ENCODE peak calls at places on chromosome 1, in five cellular contexts. One of them, this sample, is unnamed. For H3K27me3, the result is how much of the 10 kb centered on the place peaks cover.

GRCh38 chr1:109500886-109501285 is 7.0 kb downstream of the CYB561D1 start:
- DNase-seq in HCT116: no peak
- DNase-seq in right atrium auricular region: no peak
- DNase-seq in fibroblast of lung: peak
- DNase-seq in tibial artery: no peak
- DNase-seq in this sample: peak

GRCh38 chr1:100883963-100884362 is 10.7 kb downstream of the EXTL2 start:
- DNase-seq in HCT116: no peak
- DNase-seq in fibroblast of lung: peak
- DNase-seq in tibial artery: no peak
- DNase-seq in right atrium auricular region: no peak
- DNase-seq in this sample: no peak

GRCh38 chr1:224192082-224192786 is 9.2 kb downstream of the DEGS1 start:
- DNase-seq in HCT116: no peak
- DNase-seq in right atrium auricular region: no peak
- DNase-seq in fibroblast of lung: no peak
- DNase-seq in tibial artery: no peak
- DNase-seq in this sample: no peak

GRCh38 chr1:2276803-2277580 is 48.9 kb downstream of the SKI start:
- DNase-seq in tibial artery: no peak
- DNase-seq in HCT116: no peak
- DNase-seq in fibroblast of lung: peak
- DNase-seq in right atrium auricular region: no peak
- DNase-seq in this sample: no peak

GRCh38 chr1:36743286-36744005 is 260.7 kb upstream of the CSF3R start:
- DNase-seq in tibial artery: no peak
- DNase-seq in fibroblast of lung: no peak
- DNase-seq in HCT116: no peak
- DNase-seq in right atrium auricular region: no peak
- DNase-seq in this sample: no peak

GRCh38 chr1:201426395-201427310 is 5.1 kb upstream of the TNNI1 start:
- DNase-seq in tibial artery: no peak
- DNase-seq in HCT116: no peak
- DNase-seq in fibroblast of lung: peak
- DNase-seq in right atrium auricular region: no peak
- DNase-seq in this sample: no peak

GRCh38 chr1:30315185-30315960 is 408.0 kb downstream of the MATN1 start:
- DNase-seq in HCT116: peak
- DNase-seq in fibroblast of lung: no peak
- DNase-seq in right atrium auricular region: peak
- DNase-seq in tibial artery: no peak
- DNase-seq in this sample: no peak

GRCh38 chr1:76075877-76076276 is 1.3 kb downstream of the ST6GALNAC3 start:
- DNase-seq in right atrium auricular region: no peak
- DNase-seq in tibial artery: no peak
- DNase-seq in fibroblast of lung: no peak
- DNase-seq in HCT116: no peak
- DNase-seq in this sample: no peak

GRCh38 chr1:84855947-84856660 is 36.9 kb downstream of the LPAR3 start:
- DNase-seq in fibroblast of lung: no peak
- DNase-seq in right atrium auricular region: no peak
- DNase-seq in HCT116: no peak
- DNase-seq in tibial artery: no peak
- DNase-seq in this sample: no peak

GRCh38 chr1:36572906-36573305 is 90.2 kb upstream of the CSF3R start:
- DNase-seq in fibroblast of lung: no peak
- DNase-seq in tibial artery: no peak
- DNase-seq in HCT116: no peak
- DNase-seq in right atrium auricular region: no peak
- DNase-seq in this sample: no peak

GRCh38 chr1:14571810-14572767 is 26.4 kb upstream of the KAZN start:
- DNase-seq in right atrium auricular region: no peak
- DNase-seq in tibial artery: no peak
- DNase-seq in fibroblast of lung: no peak
- DNase-seq in HCT116: no peak
- DNase-seq in this sample: no peak

GRCh38 chr1:64856564-64856963 is 109.8 kb downstream of the JAK1 start:
- DNase-seq in fibroblast of lung: no peak
- DNase-seq in HCT116: no peak
- DNase-seq in right atrium auricular region: no peak
- DNase-seq in tibial artery: no peak
- DNase-seq in this sample: no peak

GRCh38 chr1:64864018-64864945 is 102.1 kb downstream of the JAK1 start:
- DNase-seq in HCT116: peak
- DNase-seq in fibroblast of lung: no peak
- DNase-seq in tibial artery: peak
- DNase-seq in right atrium auricular region: peak
- DNase-seq in this sample: no peak

GRCh38 chr1:64857347-64857746 is 109.0 kb downstream of the JAK1 start:
- DNase-seq in fibroblast of lung: no peak
- DNase-seq in right atrium auricular region: no peak
- DNase-seq in tibial artery: no peak
- DNase-seq in HCT116: no peak
- DNase-seq in this sample: no peak

GRCh38 chr1:64865105-64865757 is 101.1 kb downstream of the JAK1 start:
- DNase-seq in tibial artery: no peak
- DNase-seq in fibroblast of lung: no peak
- DNase-seq in right atrium auricular region: no peak
- DNase-seq in HCT116: no peak
- DNase-seq in this sample: no peak

GRCh38 chr1:64861611-64862010 is 104.7 kb downstream of the JAK1 start:
- DNase-seq in tibial artery: no peak
- DNase-seq in HCT116: no peak
- DNase-seq in fibroblast of lung: no peak
- DNase-seq in right atrium auricular region: no peak
- DNase-seq in this sample: no peak
- TF ChIP-seq CTCF in tibial artery: no peak
- TF ChIP-seq CTCF in HCT116: peak
- TF ChIP-seq CTCF in fibroblast of lung: peak
- TF ChIP-seq CTCF in right atrium auricular region: peak
- TF ChIP-seq CTCF in this sample: peak

GRCh38 chr1:44418022-44418673 is 13.1 kb downstream of the RNF220 start:
- DNase-seq in fibroblast of lung: no peak
- DNase-seq in HCT116: no peak
- DNase-seq in tibial artery: no peak
- DNase-seq in right atrium auricular region: no peak
- DNase-seq in this sample: no peak
- H3K27me3 ChIP-seq in fibroblast of lung: half or more
- H3K27me3 ChIP-seq in HCT116: under half
- H3K27me3 ChIP-seq in tibial artery: under half
- H3K27me3 ChIP-seq in right atrium auricular region: under half
- H3K27me3 ChIP-seq in this sample: half or more

DNA sequence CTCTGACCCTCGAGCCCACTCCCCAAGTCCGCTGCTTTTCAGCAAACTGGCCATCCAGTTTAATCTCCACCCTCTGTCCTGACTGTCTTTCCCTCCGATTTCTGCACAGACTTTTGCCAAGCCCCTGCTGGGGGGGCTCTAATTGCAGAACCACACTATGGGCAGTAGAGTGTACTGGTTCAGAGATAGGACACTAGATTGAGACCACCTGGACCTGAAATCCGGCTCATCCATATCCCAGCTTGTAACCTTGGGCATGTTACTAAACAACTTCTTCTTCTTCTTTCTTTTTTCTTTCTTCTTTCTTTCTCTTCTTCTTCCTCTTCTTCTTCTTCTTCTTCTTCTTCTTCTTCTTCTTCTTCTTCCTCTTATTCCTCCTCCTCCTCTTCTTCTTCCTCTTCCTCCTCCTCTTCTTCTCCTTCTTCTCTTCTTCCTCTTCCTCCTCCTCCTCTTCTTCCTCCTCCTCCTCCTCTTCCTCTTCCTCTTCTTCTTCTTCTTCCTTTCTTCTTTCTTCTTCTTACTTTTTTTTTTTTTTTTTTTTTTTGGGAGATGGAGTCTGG is 7.7 kb downstream of the LRRC71 start:
- DNase-seq in HCT116: no peak
- DNase-seq in fibroblast of lung: no peak
- DNase-seq in right atrium auricular region: no peak
- DNase-seq in tibial artery: no peak
- DNase-seq in this sample: no peak
- H3K4me3 ChIP-seq in HCT116: peak
- H3K4me3 ChIP-seq in fibroblast of lung: no peak
- H3K4me3 ChIP-seq in right atrium auricular region: no peak
- H3K4me3 ChIP-seq in tibial artery: no peak
- H3K4me3 ChIP-seq in this sample: no peak

DNA sequence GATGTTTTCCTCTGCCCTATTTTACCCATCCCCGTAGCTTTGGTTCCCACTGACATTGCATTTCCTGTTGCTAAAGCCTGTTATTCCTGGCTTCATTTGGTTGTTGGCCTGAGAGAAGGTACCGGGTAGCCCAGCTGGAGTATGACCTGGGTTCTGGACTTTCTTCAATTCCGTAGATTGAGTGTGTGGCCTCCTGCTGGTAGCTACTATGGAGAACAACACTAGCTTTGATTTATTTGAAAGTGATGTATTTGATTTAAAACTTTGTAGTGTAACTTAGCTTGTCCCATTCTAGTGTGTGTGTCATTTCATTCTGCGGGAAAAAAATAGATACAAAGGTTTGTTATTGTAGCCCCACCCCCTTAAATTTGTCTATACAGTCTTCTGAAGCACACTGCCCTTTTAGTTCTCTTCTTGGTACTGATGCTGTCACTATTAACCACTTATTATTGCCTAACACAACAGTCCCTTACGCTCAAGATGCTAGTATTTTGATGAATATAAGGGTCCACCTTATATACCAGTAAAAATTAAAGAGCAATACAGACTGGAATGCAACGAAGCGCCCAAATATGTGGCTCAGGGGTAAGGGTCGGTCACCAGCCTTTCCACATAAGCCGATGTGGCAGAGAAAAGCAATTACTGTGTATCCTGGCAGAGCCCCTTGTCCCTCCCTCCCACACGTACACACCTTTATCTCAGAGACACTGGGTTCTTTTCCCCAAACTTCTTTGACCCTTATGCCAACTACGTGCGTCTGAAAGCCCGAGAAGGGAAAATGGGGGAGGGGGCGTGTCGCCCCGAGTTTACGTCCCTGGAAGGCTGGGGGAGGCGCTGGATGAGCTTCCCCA is 645 bp upstream of the MOV10 start:
- DNase-seq in HCT116: peak
- DNase-seq in right atrium auricular region: no peak
- DNase-seq in fibroblast of lung: peak
- DNase-seq in tibial artery: peak
- DNase-seq in this sample: no peak
- TF ChIP-seq CTCF in HCT116: peak
- TF ChIP-seq CTCF in right atrium auricular region: peak
- TF ChIP-seq CTCF in fibroblast of lung: peak
- TF ChIP-seq CTCF in tibial artery: peak
- TF ChIP-seq CTCF in this sample: peak

DNA sequence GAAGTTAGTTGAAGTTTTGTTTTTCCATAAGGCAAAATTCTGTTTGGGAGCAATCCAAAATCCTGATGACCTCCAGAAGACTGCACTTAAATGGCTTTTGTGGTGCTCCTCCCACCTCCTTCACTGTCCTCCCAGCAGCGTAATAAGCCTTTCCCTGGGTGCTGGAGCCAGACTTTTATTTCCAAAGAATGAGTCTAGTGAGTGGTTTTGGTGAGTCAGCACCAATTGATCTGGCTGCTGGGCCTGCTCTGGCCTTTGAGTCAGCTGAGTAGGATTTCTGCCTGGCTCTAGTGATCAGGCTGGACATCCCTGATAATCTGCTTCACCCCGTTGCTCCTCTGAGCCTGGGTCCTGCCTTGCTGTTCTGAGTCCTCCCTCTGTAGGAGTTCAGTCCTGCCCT is 21.8 kb upstream of the KCND3 start:
- DNase-seq in tibial artery: peak
- DNase-seq in HCT116: no peak
- DNase-seq in fibroblast of lung: peak
- DNase-seq in right atrium auricular region: no peak
- DNase-seq in this sample: no peak
- H3K27me3 ChIP-seq in tibial artery: under half
- H3K27me3 ChIP-seq in HCT116: half or more
- H3K27me3 ChIP-seq in fibroblast of lung: under half
- H3K27me3 ChIP-seq in right atrium auricular region: under half
- H3K27me3 ChIP-seq in this sample: under half

GRCh38 chr1:234954613-234955012 is 174.0 kb downstream of the TOMM20 start:
- DNase-seq in HCT116: no peak
- DNase-seq in tibial artery: no peak
- DNase-seq in right atrium auricular region: no peak
- DNase-seq in fibroblast of lung: no peak
- DNase-seq in this sample: no peak
- H3K4me3 ChIP-seq in HCT116: no peak
- H3K4me3 ChIP-seq in tibial artery: no peak
- H3K4me3 ChIP-seq in right atrium auricular region: no peak
- H3K4me3 ChIP-seq in fibroblast of lung: no peak
- H3K4me3 ChIP-seq in this sample: no peak